ENCODE peak calls at places on chromosomes 5 and 9, in nine cellular contexts. K is HCT116, J is right lobe of liver, D is HepG2, F is heart left ventricle, O is upper lobe of left lung, Z is K562, L is gastrocnemius medialis, W is A549. T is an unnamed sample.

GRCh38 chr9:99004717-99005460 is 61.2 kb downstream of the COL15A1 start:
- ATAC-seq in L (no peak), Z (no peak), K (no peak), O (no peak), J (no peak), W (no peak), D (no peak), F (no peak), T (no peak)

GRCh38 chr5:34570721-34571379 is 85.3 kb upstream of the RAI14 start:
- ATAC-seq in W (no peak), D (no peak), J (no peak), L (no peak), F (no peak), Z (no peak), O (no peak), K (no peak), T (peak; percentile 28)

GRCh38 chr5:125455041-125455440 is 708.6 kb upstream of the ZNF608 start:
- ATAC-seq in F (no peak), W (no peak), O (no peak), D (no peak), Z (no peak), L (no peak), J (no peak), K (no peak), T (no peak)

GRCh38 chr5:103232393-103232999 is 26.1 kb upstream of the MACIR start:
- ATAC-seq in W (peak; percentile 95), D (peak; percentile 89), F (no peak), Z (peak; percentile 96), J (peak; percentile 84), L (peak; percentile 55), O (no peak), K (peak; percentile 81), T (peak; percentile 73)

GRCh38 chr9:133353548-133353947 is 2.7 kb downstream of the SURF1 start:
- ATAC-seq in J (no peak), F (no peak), L (no peak), D (no peak), W (peak; percentile 2), K (no peak), O (no peak), Z (no peak), T (no peak)

GRCh38 chr5:90834711-90835110 is 276.1 kb downstream of the ADGRV1 start:
- ATAC-seq in Z (no peak), W (no peak), J (no peak), K (no peak), F (no peak), L (no peak), O (no peak), D (no peak), T (no peak)

GRCh38 chr5:50921366-50922133 is 255.1 kb downstream of the PARP8 start:
- ATAC-seq in K (no peak), Z (no peak), L (no peak), F (no peak), J (no peak), D (no peak), W (no peak), O (peak; percentile 46), T (no peak)

GRCh38 chr9:32161720-32162119 is 222.7 kb upstream of the ACO1 start:
- ATAC-seq in L (peak; percentile 100), Z (no peak), O (no peak), D (no peak), W (no peak), J (no peak), F (no peak), K (no peak), T (no peak)

GRCh38 chr9:129069128-129069824 is 11.6 kb upstream of the DOLPP1 start:
- ATAC-seq in L (peak; percentile 86), D (no peak), O (peak; percentile 78), F (peak; percentile 97), Z (peak; percentile 98), J (peak; percentile 81), W (peak; percentile 21), K (no peak), T (peak; percentile 55)

GRCh38 chr5:131513780-131514179 is 121.2 kb downstream of the RAPGEF6 start:
- ATAC-seq in K (no peak), Z (no peak), W (no peak), J (no peak), O (no peak), F (no peak), L (no peak), D (no peak), T (no peak)

GRCh38 chr5:137497396-137498290 is 1.5 kb downstream of the SPOCK1 start:
- ATAC-seq in W (peak; percentile 42), Z (no peak), J (no peak), F (no peak), K (no peak), L (peak; percentile 32), D (no peak), O (no peak), T (no peak)

GRCh38 chr9:115850548-115851304 is 302.9 kb upstream of the PAPPA start:
- ATAC-seq in J (no peak), L (no peak), F (no peak), Z (no peak), K (no peak), W (no peak), D (no peak), O (no peak), T (no peak)

GRCh38 chr9:98727428-98727827 is 18.7 kb upstream of the GABBR2 start:
- ATAC-seq in J (no peak), D (no peak), L (no peak), O (no peak), F (no peak), K (no peak), Z (no peak), W (no peak), T (no peak)

GRCh38 chr5:151678146-151678545 is 8.6 kb downstream of the SPARC start:
- ATAC-seq in O (no peak), D (no peak), K (no peak), Z (no peak), F (peak; percentile 52), W (no peak), J (peak; percentile 55), L (peak; percentile 43), T (no peak)
- TF ChIP-seq POLR2A in O (no peak), D (no peak), K (no peak), Z (no peak), F (no peak), W (no peak), J (no peak), L (peak; percentile 31), T (no peak)

GRCh38 chr5:95818181-95819147 is 4.1 kb downstream of the GLRX start:
- ATAC-seq in J (peak; percentile 15), O (peak; percentile 62), Z (no peak), L (peak; percentile 53), W (no peak), K (no peak), F (no peak), D (no peak), T (no peak)
- H3K4me1 ChIP-seq in J (no peaks in the 10 kb centered on the region), O (peaks cover 62% of the 10 kb centered on the region), Z (peaks cover 13% of the 10 kb centered on the region), L (peaks cover 65% of the 10 kb centered on the region), W (peaks cover 42% of the 10 kb centered on the region), K (peaks cover 14% of the 10 kb centered on the region), F (peaks cover 42% of the 10 kb centered on the region), D (peaks cover 61% of the 10 kb centered on the region), T (no peaks in the 10 kb centered on the region)

GRCh38 chr9:5869315-5870019 is 21.2 kb upstream of the MLANA start:
- ATAC-seq in J (no peak), K (peak; percentile 91), F (no peak), W (peak; percentile 87), O (no peak), D (peak; percentile 91), L (no peak), Z (peak; percentile 93), T (no peak)
- TF ChIP-seq CTCF in J (no peak), K (peak; percentile 36), F (no peak), W (peak; percentile 12), O (no peak), D (peak; percentile 62), L (no peak), Z (peak; percentile 83), T (no peak)

GRCh38 chr5:139391570-139392323 is 2.0 kb upstream of the MZB1 start:
- ATAC-seq in D (no peak), Z (no peak), W (peak; percentile 64), J (no peak), F (no peak), K (peak; percentile 48), O (no peak), L (no peak), T (no peak)

GRCh38 chr5:139392324-139392677 is 2.6 kb upstream of the MZB1 start:
- ATAC-seq in W (peak; percentile 73), J (no peak), Z (no peak), O (no peak), F (no peak), D (no peak), K (peak; percentile 64), L (no peak), T (no peak)

GRCh38 chr5:139393497-139394122 is 1.3 kb downstream of the PROB1 start:
- ATAC-seq in D (no peak), K (no peak), O (no peak), J (no peak), F (no peak), Z (no peak), W (no peak), L (no peak), T (no peak)

GRCh38 chr5:139394123-139394653 is 716 bp downstream of the PROB1 start:
- ATAC-seq in D (no peak), K (no peak), J (peak; percentile 45), O (no peak), F (no peak), W (no peak), Z (no peak), L (peak; percentile 27), T (peak; percentile 61)

GRCh38 chr5:139392678-139393496 is 2.0 kb downstream of the PROB1 start:
- ATAC-seq in Z (no peak), O (peak; percentile 68), L (no peak), F (no peak), J (peak; percentile 64), D (no peak), W (peak; percentile 89), K (peak; percentile 82), T (peak; percentile 23)
- TF ChIP-seq POLR2A in Z (no peak), O (no peak), L (no peak), F (no peak), J (no peak), D (no peak), W (no peak), K (peak; percentile 16), T (no peak)

GRCh38 chr9:91843093-91843492 is 106.9 kb downstream of the ROR2 start:
- ATAC-seq in K (no peak), L (no peak), D (no peak), O (no peak), F (no peak), W (no peak), Z (no peak), J (no peak), T (no peak)
- H3K4me1 ChIP-seq in K (peaks cover 11% of the 10 kb centered on the region), L (peaks cover 3% of the 10 kb centered on the region), D (no peaks in the 10 kb centered on the region), O (peaks cover 16% of the 10 kb centered on the region), F (no peaks in the 10 kb centered on the region), W (peaks cover 5% of the 10 kb centered on the region), Z (peaks cover 7% of the 10 kb centered on the region), J (no peaks in the 10 kb centered on the region), T (peaks cover 29% of the 10 kb centered on the region)